ENCODE peak calls at places on chromosome 9, in six cellular contexts. Y is SK-N-SH, L is GM12878, E is K562, I is HepG2, F is H1. W is an unnamed sample.

GRCh38 chr9:14104501-14104900 is 209.4 kb downstream of the NFIB start:
- DNase-seq in Y (no peak), L (no peak), E (no peak), I (no peak), F (no peak), W (no peak)

GRCh38 chr9:3736186-3736585 is 210.4 kb upstream of the RFX3 start:
- DNase-seq in Y (no peak), L (no peak), E (no peak), I (no peak), F (no peak), W (no peak)

GRCh38 chr9:121059998-121060636 is 10.0 kb upstream of the C5 start:
- DNase-seq in Y (peak; percentile 47), L (no peak), E (peak; percentile 69), I (peak; percentile 56), F (no peak), W (peak; percentile 81)

GRCh38 chr9:130847306-130848217 is 12.5 kb downstream of the ABL1 start:
- DNase-seq in Y (peak; percentile 45), L (no peak), E (peak; percentile 66), I (peak; percentile 43), F (no peak), W (peak; percentile 87)

GRCh38 chr9:37283730-37284235 is 138.7 kb upstream of the GRHPR start:
- DNase-seq in Y (no peak), L (peak; percentile 72), E (no peak), I (peak; percentile 4), F (no peak), W (no peak)

GRCh38 chr9:90044710-90045151 is 439.9 kb downstream of the GADD45G start:
- DNase-seq in Y (no peak), L (no peak), E (no peak), I (peak; percentile 5), F (no peak), W (peak; percentile 65)

GRCh38 chr9:8860925-8861324 is 1061.3 kb upstream of the DMAC1 start:
- DNase-seq in Y (no peak), L (no peak), E (no peak), I (no peak), F (no peak), W (no peak)

GRCh38 chr9:87213948-87214347 is 266.6 kb upstream of the GAS1 start:
- DNase-seq in Y (no peak), L (no peak), E (no peak), I (no peak), F (no peak), W (no peak)

GRCh38 chr9:35570709-35571108 is 34.4 kb upstream of the TESK1 start:
- DNase-seq in Y (no peak), L (peak; percentile 9), E (no peak), I (no peak), F (no peak), W (no peak)

GRCh38 chr9:2666569-2666968 is 45.0 kb downstream of the VLDLR start:
- DNase-seq in Y (no peak), L (no peak), E (no peak), I (no peak), F (no peak), W (no peak)

GRCh38 chr9:37902804-37903580 is 935 bp downstream of the SLC25A51 start:
- DNase-seq in Y (no peak), L (no peak), E (peak; percentile 69), I (peak; percentile 27), F (no peak), W (no peak)

GRCh38 chr9:114836769-114837168 is 30.9 kb upstream of the TNFSF15 start:
- DNase-seq in Y (no peak), L (no peak), E (no peak), I (no peak), F (no peak), W (no peak)

GRCh38 chr9:136608331-136609159 is 54.2 kb upstream of the EGFL7 start:
- DNase-seq in Y (no peak), L (no peak), E (no peak), I (no peak), F (no peak), W (no peak)

DNA sequence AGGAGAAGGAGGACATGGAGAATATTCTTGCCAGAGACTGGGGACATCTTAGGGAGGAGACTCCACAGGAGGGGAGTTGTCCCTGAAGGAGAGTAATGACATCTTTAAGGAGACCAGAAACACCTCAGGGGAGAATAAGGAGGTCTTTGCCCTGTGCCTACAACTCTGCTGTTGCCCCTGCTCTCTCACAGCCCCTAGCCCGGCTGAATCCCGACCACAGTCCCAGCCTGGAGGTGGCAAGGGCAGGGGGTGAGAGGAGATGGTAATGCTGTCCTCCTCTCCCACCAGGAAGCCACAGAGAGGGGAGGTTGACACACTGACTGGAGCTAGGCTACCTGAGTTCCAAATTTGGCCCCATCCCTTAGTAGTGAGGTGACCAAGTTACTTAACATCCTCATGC is 30.2 kb upstream of the ENHO start:
- DNase-seq in Y (peak; percentile 19), L (no peak), E (no peak), I (no peak), F (no peak), W (no peak)
- TF ChIP-seq CHD2 in Y (no peak), L (no peak), E (no peak), I (no peak), F (no peak), W (no peak)

GRCh38 chr9:28866951-28867350 is 1293.7 kb upstream of the C9orf72 start:
- DNase-seq in Y (no peak), L (no peak), E (no peak), I (no peak), F (no peak), W (no peak)

GRCh38 chr9:28868224-28868623 is 1294.9 kb upstream of the C9orf72 start:
- DNase-seq in Y (no peak), L (no peak), E (no peak), I (no peak), F (no peak), W (no peak)
- TF ChIP-seq USF2 in Y (no peak), L (no peak), E (no peak), I (no peak), F (no peak), W (no peak)

GRCh38 chr9:97508852-97509251 is 7.4 kb downstream of the TMOD1 start:
- DNase-seq in Y (no peak), L (no peak), E (no peak), I (no peak), F (no peak), W (no peak)

GRCh38 chr9:97514531-97514930 is 13.1 kb downstream of the TMOD1 start:
- DNase-seq in Y (no peak), L (no peak), E (no peak), I (no peak), F (no peak), W (no peak)

GRCh38 chr9:97512966-97513560 is 11.6 kb downstream of the TMOD1 start:
- DNase-seq in Y (no peak), L (no peak), E (no peak), I (no peak), F (no peak), W (no peak)

GRCh38 chr9:97511762-97512429 is 10.4 kb downstream of the TMOD1 start:
- DNase-seq in Y (no peak), L (no peak), E (no peak), I (no peak), F (no peak), W (peak; percentile 46)

DNA sequence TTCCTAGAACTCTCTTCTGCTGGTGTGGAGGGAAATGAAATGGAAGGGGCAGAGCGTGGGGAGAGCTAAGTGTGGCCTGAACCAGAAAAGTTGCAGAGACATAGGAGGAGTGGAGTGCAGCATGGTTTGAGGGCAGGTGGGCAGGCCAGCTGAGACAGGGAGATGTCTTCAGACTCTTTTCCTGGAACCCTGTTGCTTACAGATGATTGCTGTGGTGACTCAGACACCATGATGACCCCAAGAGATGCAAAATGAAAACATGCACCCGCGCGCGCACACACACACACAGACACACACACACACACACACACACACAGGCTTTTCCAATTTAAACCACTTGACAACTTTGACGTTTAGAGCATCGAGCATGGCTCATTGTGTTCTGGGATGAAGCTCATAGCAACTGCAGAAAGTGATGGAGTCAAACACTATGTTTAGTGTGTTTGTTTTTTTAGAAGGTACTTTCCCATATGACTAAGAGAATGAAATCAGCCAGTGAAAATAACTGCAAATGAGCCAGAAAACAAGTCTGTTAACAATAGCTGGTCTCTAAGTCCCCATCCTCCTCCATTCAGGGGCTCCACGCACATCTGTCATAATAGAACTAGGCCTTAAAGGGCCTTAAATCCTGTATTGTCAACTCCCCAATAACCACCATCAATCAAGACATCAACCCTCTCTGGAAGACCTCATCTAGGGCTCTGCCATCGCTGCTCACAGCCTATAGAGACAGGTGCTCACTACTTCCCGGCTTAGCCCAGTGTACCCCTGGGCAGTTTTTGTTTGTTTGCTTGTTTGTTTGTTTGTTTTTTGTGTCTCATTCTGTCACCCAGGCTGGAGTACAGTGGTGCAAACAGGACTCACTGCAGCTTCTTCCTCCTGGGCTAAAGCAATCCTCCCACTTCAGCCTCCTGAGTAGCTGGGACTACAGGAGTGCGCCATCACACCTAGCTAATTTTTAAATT is 9.6 kb downstream of the TMOD1 start:
- DNase-seq in Y (no peak), L (peak; percentile 84), E (peak; percentile 69), I (no peak), F (no peak), W (no peak)
- TF ChIP-seq CHD2 in Y (no peak), L (peak; percentile 58), E (no peak), I (no peak), F (no peak), W (no peak)

GRCh38 chr9:128819716-128820664 is 1.7 kb downstream of the ENDOG start:
- DNase-seq in Y (peak; percentile 88), L (no peak), E (peak; percentile 89), I (no peak), F (no peak), W (no peak)
- TF ChIP-seq USF2 in Y (no peak), L (no peak), E (no peak), I (no peak), F (no peak), W (no peak)